ENCODE peak calls at places on chromosomes 5 and 9, in nine cellular contexts. S is HCT116, K is body of pancreas, T is A549, B is upper lobe of left lung, L is Peyer's patch, N is stomach, O is NB4, W is adrenal gland. G is an unnamed sample.

GRCh38 chr5:145221416-145221815 is 613.7 kb downstream of the PRELID2 start:
- DNase-seq in N (no peak), W (no peak), S (no peak), L (no peak), O (no peak), B (no peak), K (no peak), T (no peak), G (no peak)

GRCh38 chr9:77271023-77271690 is 93.8 kb downstream of the VPS13A start:
- DNase-seq in B (no peak), S (no peak), W (no peak), L (no peak), K (no peak), O (no peak), N (no peak), T (no peak), G (no peak)

GRCh38 chr9:3074247-3074646 is 230.4 kb upstream of the PUM3 start:
- DNase-seq in K (no peak), W (no peak), N (no peak), L (no peak), T (no peak), B (no peak), O (peak), S (no peak), G (no peak)

GRCh38 chr5:171861383-171861782 is 75.8 kb downstream of the SMIM23 start:
- DNase-seq in O (no peak), B (no peak), S (no peak), N (no peak), K (no peak), T (no peak), W (no peak), L (no peak), G (no peak)

GRCh38 chr9:124001445-124001799 is 10.1 kb upstream of the LHX2 start:
- DNase-seq in W (no peak), S (no peak), N (no peak), B (no peak), T (no peak), K (no peak), O (no peak), L (no peak), G (no peak)

GRCh38 chr5:68533571-68534051 is 318.1 kb downstream of the PIK3R1 start:
- DNase-seq in L (no peak), S (no peak), T (no peak), O (peak), N (no peak), B (no peak), K (no peak), W (no peak), G (no peak)

GRCh38 chr5:108940500-108940899 is 192.8 kb downstream of the FER start:
- DNase-seq in W (no peak), S (no peak), N (no peak), K (no peak), B (no peak), L (no peak), T (no peak), O (no peak), G (no peak)

GRCh38 chr5:164358531-164359259 is 853.3 kb downstream of the MAT2B start:
- DNase-seq in B (no peak), K (no peak), N (no peak), O (no peak), L (no peak), T (no peak), W (no peak), S (no peak), G (no peak)

GRCh38 chr5:52648726-52649125 is 139.0 kb upstream of the ITGA1 start:
- DNase-seq in T (no peak), N (no peak), S (no peak), K (no peak), L (no peak), W (no peak), B (no peak), O (no peak), G (no peak)

GRCh38 chr9:83932001-83932400 is 10.8 kb upstream of the KIF27 start:
- DNase-seq in T (no peak), N (no peak), L (no peak), S (no peak), O (peak), K (no peak), W (no peak), B (no peak), G (no peak)

GRCh38 chr5:167970002-167970401 is 321.4 kb upstream of the WWC1 start:
- DNase-seq in B (no peak), N (no peak), O (no peak), S (no peak), K (no peak), L (no peak), T (no peak), W (no peak), G (no peak)

GRCh38 chr5:94620257-94620656 is 1.8 kb downstream of the SLF1 start:
- DNase-seq in L (no peak), B (no peak), K (no peak), W (no peak), O (no peak), T (no peak), S (no peak), N (no peak), G (no peak)

GRCh38 chr5:94621763-94622162 is 3.3 kb downstream of the SLF1 start:
- DNase-seq in N (no peak), S (no peak), L (no peak), W (no peak), O (no peak), T (no peak), B (no peak), K (no peak), G (no peak)

GRCh38 chr5:94615843-94616242 is 2.6 kb downstream of the KIAA0825 start:
- DNase-seq in N (no peak), T (no peak), S (no peak), B (no peak), L (no peak), W (no peak), O (no peak), K (no peak), G (no peak)

GRCh38 chr5:94618029-94618492 is 343 bp downstream of the KIAA0825 start:
- DNase-seq in O (peak), L (peak), W (peak), B (peak), S (peak), K (peak), T (peak), N (peak), G (peak)

DNA sequence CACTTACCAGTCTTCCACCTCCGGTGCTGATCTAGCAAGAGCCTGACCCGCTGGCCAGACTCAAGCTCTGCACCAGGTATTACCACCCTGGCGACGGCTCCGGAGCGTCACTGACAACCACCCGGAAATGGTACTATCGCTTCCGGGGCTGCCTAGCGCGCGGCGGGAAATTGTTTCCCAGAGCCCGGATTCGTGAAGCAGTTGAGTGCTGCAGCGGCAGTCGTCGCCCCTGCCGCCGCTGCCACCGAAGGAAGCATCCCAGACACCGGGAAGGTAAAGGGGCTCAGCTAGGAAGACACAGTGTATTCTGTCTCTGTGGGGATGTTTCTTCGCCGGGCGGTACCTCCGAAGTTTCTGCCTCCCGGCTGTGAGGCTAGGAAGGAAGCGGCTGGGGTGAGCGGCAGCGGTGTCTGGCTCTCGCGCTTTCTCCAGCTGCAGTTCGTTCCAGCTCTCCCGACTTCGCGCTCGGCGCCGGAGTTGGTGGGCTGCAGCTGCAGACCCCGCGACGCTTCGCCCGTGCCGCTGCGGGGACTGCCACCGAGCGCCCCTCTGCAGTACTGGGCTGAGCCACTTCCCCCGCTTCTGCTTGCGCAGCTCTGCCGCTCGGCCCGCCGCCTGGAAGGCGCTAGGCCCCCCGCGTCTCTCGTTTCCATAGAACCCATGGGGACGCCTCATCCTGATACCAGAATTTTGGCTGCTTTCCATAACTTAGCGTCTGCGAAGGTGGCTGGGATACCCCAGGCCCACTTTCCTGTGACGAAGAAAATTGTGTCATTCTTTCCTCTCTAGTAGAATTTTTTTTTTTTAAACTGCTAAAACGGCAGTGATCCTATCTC is at the start of the genes KIAA0825 and SLF1:
- DNase-seq in S (peak), B (peak), W (peak), K (peak), O (peak), N (peak), L (peak), T (peak), G (peak)
- TF ChIP-seq POLR2A in S (no peak), B (no peak), W (peak), K (peak), O (peak), N (no peak), L (no peak), T (peak), G (no peak)

GRCh38 chr9:86098793-86099694 is at the start of gene GOLM1:
- DNase-seq in O (peak), N (peak), W (peak), S (no peak), K (peak), L (no peak), B (peak), T (peak), G (no peak)

GRCh38 chr9:86096382-86096781 is 3.0 kb downstream of the GOLM1 start:
- DNase-seq in B (no peak), S (no peak), L (no peak), K (no peak), W (no peak), O (no peak), N (no peak), T (no peak), G (no peak)

GRCh38 chr9:86099695-86100364 is 472 bp upstream of the GOLM1 start:
- DNase-seq in B (no peak), K (peak), W (peak), N (peak), L (no peak), O (peak), T (peak), S (peak), G (peak)

GRCh38 chr9:86093788-86094555 is 5.4 kb downstream of the GOLM1 start:
- DNase-seq in W (no peak), L (no peak), N (peak), T (peak), O (peak), S (peak), B (no peak), K (peak), G (peak)

DNA sequence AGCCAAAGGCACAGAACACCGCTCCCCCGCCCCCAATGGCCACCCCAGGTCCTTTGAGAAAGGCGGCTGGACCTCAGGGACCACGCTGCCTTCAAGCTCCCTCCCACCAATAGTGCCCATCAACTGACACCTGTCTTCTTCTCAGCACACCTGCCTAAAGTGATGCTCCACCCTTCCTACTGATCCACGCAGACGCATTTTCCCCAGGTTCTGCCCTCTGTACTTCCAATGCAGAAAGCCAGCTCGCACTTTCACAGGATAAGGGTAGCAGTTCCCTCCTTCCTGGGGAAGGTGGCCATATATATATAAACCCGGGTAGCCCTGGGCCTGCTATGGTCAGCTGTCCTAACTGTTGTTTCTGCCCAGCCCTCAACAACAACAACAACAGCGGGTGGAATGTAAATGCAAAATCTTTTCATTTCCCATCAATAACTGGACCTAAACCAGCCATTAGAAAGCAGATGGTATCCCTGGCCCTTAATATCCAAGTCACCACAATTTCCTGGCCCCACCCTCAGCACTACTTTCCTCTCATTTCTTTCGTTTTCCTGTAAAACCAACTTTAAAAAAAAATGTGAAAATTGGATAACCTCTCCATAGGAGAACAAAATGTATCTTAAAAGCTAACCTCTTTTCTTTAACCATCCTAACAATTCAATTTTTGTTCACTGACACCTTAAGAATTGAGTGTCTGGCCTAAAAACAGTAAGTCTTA is 1.7 kb downstream of the GOLM1 start:
- DNase-seq in T (no peak), S (no peak), N (no peak), W (no peak), B (no peak), K (no peak), O (no peak), L (no peak), G (no peak)
- H3K4me3 ChIP-seq in T (peak), S (peak), N (peak), W (no peak), B (no peak), K (no peak), O (peak), L (peak), G (no peak)

GRCh38 chr9:19049872-19050636 is 827 bp downstream of the RRAGA start:
- DNase-seq in K (no peak), O (peak), L (peak), B (no peak), N (no peak), T (no peak), W (no peak), S (no peak), G (no peak)

GRCh38 chr9:19050637-19051591 is 1.7 kb downstream of the RRAGA start:
- DNase-seq in L (no peak), S (no peak), T (no peak), N (no peak), O (no peak), K (no peak), W (no peak), B (no peak), G (no peak)

DNA sequence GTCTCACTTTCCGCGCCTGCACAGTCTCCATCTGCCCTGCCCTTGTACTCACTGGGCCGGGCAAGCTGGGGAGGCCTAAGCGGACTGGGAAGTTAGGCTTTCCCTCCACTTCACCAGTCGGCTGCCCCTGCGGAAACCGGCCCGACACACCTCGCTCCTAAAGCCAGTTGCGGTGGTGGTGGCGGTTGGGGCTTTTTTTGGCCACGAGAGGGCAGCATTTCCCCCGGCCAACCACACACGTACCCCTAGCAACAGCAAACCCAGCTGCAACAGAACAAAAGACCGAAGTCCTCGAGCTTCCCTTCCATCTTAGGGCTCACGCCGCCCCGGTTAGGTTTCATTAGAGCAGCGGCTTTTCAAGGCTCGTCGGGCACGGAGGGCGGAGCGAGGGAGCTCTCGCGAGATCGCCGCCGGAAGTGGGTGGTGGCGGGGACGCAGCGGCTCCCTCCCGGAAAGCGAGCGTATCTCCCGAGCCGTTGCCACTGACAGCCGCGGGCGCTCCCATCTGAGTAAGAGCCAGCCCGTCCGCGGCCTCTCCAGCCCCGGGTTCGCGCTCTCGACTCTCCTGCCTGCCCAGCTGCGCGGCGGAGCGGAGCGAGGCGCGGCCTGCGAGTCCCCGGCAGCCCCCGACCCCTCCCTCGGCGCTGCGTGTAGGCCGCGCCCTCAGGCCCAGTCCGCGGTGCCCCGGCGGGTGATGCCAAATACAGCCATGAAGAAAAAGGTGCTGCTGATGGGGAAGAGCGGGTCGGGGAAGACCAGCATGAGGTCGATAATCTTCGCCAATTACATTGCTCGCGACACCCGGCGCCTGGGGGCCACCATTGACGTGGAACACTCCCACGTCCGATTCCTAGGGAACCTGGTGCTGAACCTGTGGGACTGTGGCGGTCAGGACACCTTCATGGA is at the start of gene RRAGA:
- DNase-seq in T (peak), W (peak), B (peak), O (peak), N (peak), S (peak), K (peak), L (peak), G (peak)
- TF ChIP-seq POLR2A in T (peak), W (peak), B (peak), O (peak), N (peak), S (peak), K (peak), L (peak), G (no peak)

DNA sequence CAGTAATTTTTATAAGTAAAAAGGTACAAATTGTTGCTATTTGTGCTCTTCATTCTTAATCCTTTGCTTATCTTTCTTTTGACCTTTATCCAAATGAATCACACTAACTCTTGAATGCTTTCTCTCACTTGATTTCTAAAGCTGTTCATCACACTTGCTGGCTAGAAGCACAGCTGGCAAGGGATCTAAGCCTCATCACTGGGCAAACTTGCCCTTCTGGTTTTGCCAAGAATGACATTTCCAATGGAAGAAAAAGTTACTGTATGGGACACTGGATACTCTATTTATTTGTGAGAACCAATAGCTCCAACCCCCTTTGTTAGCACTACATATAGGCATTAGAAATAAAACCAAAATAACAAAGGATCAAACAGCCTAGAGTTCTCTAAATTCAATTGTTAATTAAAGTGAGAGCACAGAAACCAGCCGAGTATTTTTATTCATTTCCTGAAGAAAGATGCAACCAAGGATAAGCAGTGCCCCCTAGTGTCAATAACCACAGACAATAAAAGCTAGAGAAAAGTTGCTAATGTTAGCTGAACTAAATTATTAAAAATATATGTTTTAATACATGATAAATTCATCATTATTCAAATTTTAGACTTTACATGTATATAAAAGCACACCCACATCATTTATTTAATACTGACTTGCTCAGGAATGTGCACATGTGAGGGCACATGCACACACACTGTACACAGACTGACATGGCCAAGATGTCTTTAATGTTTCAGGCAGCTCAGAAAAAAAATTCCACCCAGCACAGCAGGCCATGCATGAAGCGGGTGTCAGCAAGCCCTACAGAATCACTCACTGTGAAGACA is 59.8 kb upstream of the POU5F2 start:
- DNase-seq in S (peak), T (no peak), N (no peak), B (no peak), W (peak), K (no peak), L (no peak), O (peak), G (no peak)
- H3K4me3 ChIP-seq in S (peak), T (no peak), N (no peak), B (no peak), W (no peak), K (no peak), L (no peak), O (no peak), G (no peak)

GRCh38 chr5:38843665-38844064 is 2.1 kb upstream of the OSMR start:
- DNase-seq in L (no peak), T (no peak), S (no peak), B (no peak), N (no peak), K (no peak), O (no peak), W (no peak), G (no peak)

GRCh38 chr5:38848637-38849036 is 2.8 kb downstream of the OSMR start:
- DNase-seq in K (no peak), W (no peak), T (no peak), S (no peak), O (no peak), L (no peak), B (no peak), N (no peak), G (no peak)

GRCh38 chr5:38847549-38848341 is 1.9 kb downstream of the OSMR start:
- DNase-seq in L (no peak), O (no peak), N (no peak), T (peak), K (no peak), B (no peak), W (no peak), S (no peak), G (no peak)

GRCh38 chr5:38846379-38846967 is 661 bp downstream of the OSMR start:
- DNase-seq in O (no peak), K (no peak), W (no peak), L (no peak), B (peak), T (peak), N (no peak), S (no peak), G (no peak)

DNA sequence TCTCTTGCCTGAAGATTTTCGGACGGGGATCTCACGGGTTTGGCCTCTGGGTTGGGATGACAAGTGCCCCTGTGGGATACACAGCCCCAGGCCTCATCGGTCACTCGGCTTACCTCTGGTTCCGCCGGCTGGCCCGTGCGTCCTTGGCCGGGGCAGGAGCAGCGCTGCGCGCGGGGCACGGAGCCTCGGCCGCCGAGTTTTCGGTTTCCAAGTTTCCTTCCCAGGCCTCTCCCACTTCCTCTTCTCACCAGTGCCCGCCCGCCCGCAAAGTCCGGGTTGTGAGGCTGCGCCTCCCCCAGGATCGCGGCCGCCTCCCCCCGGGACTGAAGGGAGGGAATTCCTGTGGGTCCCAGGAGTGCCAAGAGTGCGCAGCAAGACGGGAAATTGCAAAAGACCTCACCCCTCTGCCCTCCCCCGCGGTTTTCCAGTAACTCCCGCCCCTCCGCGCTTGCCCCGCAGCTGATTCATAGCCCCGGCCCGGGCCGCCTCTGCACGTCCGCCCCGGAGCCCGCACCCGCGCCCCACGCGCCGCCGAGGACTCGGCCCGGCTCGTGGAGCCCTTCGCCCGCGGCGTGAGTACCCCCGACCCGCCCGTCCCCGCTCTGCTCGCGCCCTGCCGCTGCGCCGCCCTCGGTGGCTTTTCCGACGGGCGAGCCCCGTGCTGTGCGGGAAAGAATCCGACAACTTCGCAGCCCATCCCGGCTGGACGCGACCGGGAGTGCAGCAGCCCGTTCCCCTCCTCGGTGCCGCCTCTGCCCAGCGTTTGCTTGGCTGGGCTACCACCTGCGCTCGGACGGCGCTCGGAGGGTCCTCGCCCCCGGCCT is at the start of gene OSMR:
- DNase-seq in B (peak), L (peak), W (peak), O (peak), T (peak), K (peak), S (peak), N (peak), G (peak)
- TF ChIP-seq POLR2A in B (peak), L (no peak), W (peak), O (no peak), T (peak), K (peak), S (peak), N (peak), G (peak)

G was measured in breast epithelium.